ENCODE peak calls at places on chromosomes 4 and X, in eight cellular contexts. T is effector memory CD4-positive, alpha-beta T cell; K is pancreas; R is ovary; M is A549; V is tibial artery; S is RWPE2; J is mammary epithelial cell. Y is an unnamed sample. For H3K4me1, the result is how much of the 10 kb centered on the place peaks cover.

GRCh38 chr4:181909368-181909767 is 333.8 kb upstream of the TENM3 start:
- DNase-seq in V (no peak), M (no peak), K (no peak), J (peak), T (no peak), R (no peak), S (no peak), Y (no peak)

GRCh38 chrX:74080165-74080564 is 223.8 kb upstream of the ZCCHC13 start:
- DNase-seq in M (no peak), J (peak), R (no peak), K (no peak), S (no peak), V (no peak), T (no peak), Y (no peak)

GRCh38 chrX:63058204-63058603 is 292.9 kb downstream of the SPIN4 start:
- DNase-seq in V (no peak), M (no peak), T (no peak), K (no peak), S (no peak), R (no peak), J (no peak), Y (no peak)

GRCh38 chr4:126718161-126718560 is 914.6 kb upstream of the INTU start:
- DNase-seq in S (no peak), J (no peak), M (no peak), K (no peak), R (no peak), T (no peak), V (no peak), Y (no peak)

GRCh38 chrX:110042521-110042920 is 39.6 kb downstream of the TMEM164 start:
- DNase-seq in S (no peak), T (no peak), M (no peak), R (no peak), V (no peak), J (peak), K (no peak), Y (no peak)

GRCh38 chr4:128228778-128229457 is 58.7 kb downstream of the PGRMC2 start:
- DNase-seq in R (no peak), S (no peak), T (no peak), J (no peak), V (no peak), K (no peak), M (no peak), Y (no peak)

GRCh38 chr4:182325848-182326255 is 82.7 kb downstream of the TENM3 start:
- DNase-seq in V (no peak), K (no peak), R (peak), M (no peak), T (no peak), J (no peak), S (no peak), Y (no peak)

GRCh38 chr4:126777649-126778048 is 855.1 kb upstream of the INTU start:
- DNase-seq in M (no peak), T (no peak), V (no peak), R (no peak), J (peak), K (no peak), S (no peak), Y (no peak)

GRCh38 chrX:131729295-131729694 is 185.4 kb downstream of the OR13H1 start:
- DNase-seq in M (no peak), S (no peak), R (peak), T (no peak), K (peak), J (peak), V (no peak), Y (no peak)

GRCh38 chr4:156146581-156146980 is 192.9 kb upstream of the CTSO start:
- DNase-seq in R (no peak), V (no peak), K (no peak), T (no peak), M (no peak), J (no peak), S (no peak), Y (no peak)

GRCh38 chrX:114272096-114272686 is 311.7 kb upstream of the HTR2C start:
- DNase-seq in J (no peak), V (no peak), M (no peak), K (no peak), T (no peak), S (no peak), R (no peak), Y (no peak)

GRCh38 chr4:116531870-116532269 is 553.5 kb downstream of the TRAM1L1 start:
- DNase-seq in S (no peak), K (no peak), T (no peak), R (no peak), M (no peak), V (no peak), J (no peak), Y (no peak)

GRCh38 chrX:116009871-116010710 is 160.5 kb upstream of the AGTR2 start:
- DNase-seq in J (no peak), T (no peak), R (no peak), M (no peak), S (no peak), V (peak), K (no peak), Y (no peak)

GRCh38 chr4:6873291-6873690 is 36.3 kb upstream of the TBC1D14 start:
- DNase-seq in K (no peak), T (no peak), M (peak), R (no peak), J (no peak), V (no peak), S (no peak), Y (no peak)

GRCh38 chr4:38671594-38671943 is 7.6 kb downstream of the KLF3 start:
- DNase-seq in M (no peak), V (no peak), T (no peak), K (no peak), R (no peak), J (no peak), S (no peak), Y (no peak)

GRCh38 chr4:181475781-181476180 is 767.4 kb upstream of the TENM3 start:
- DNase-seq in S (no peak), M (no peak), R (no peak), K (no peak), V (no peak), T (no peak), J (no peak), Y (no peak)

GRCh38 chr4:15551740-15552446 is 82.2 kb downstream of the CC2D2A start:
- DNase-seq in J (no peak), R (no peak), V (no peak), T (no peak), K (no peak), S (no peak), M (no peak), Y (no peak)

GRCh38 chr4:13783800-13784411 is 156.4 kb upstream of the BOD1L1 start:
- DNase-seq in S (no peak), J (peak), K (no peak), T (no peak), M (no peak), R (no peak), V (no peak), Y (no peak)

GRCh38 chr4:141132689-141133145 is 552 bp downstream of the RNF150 start:
- DNase-seq in V (peak), S (no peak), K (no peak), M (peak), J (no peak), R (peak), T (no peak), Y (no peak)

GRCh38 chr4:56731857-56732256 is 50.8 kb upstream of the HOPX start:
- DNase-seq in J (no peak), S (no peak), M (no peak), T (no peak), K (no peak), R (no peak), V (peak), Y (no peak)

GRCh38 chrX:132015875-132016274 is 7.2 kb upstream of the STK26 start:
- DNase-seq in M (no peak), K (no peak), T (no peak), J (no peak), R (no peak), S (no peak), V (no peak), Y (no peak)

GRCh38 chr4:4225915-4226605 is 669 bp downstream of the OTOP1 start:
- DNase-seq in S (no peak), R (no peak), J (no peak), K (no peak), V (no peak), M (no peak), T (no peak), Y (no peak)

GRCh38 chr4:42702895-42703294 is 46.0 kb upstream of the ATP8A1 start:
- DNase-seq in K (no peak), S (no peak), J (no peak), T (no peak), R (no peak), V (no peak), M (no peak), Y (no peak)

GRCh38 chr4:26530094-26530493 is 39.8 kb upstream of the CCKAR start:
- DNase-seq in T (no peak), J (no peak), S (no peak), K (no peak), V (no peak), M (no peak), R (no peak), Y (no peak)

GRCh38 chrX:40433160-40433559 is 147.6 kb upstream of the ATP6AP2 start:
- DNase-seq in M (no peak), V (no peak), K (no peak), R (no peak), T (no peak), S (no peak), J (no peak), Y (no peak)

GRCh38 chr4:55444822-55445221 is 49.1 kb downstream of the TMEM165 start:
- DNase-seq in R (no peak), M (no peak), S (no peak), K (no peak), T (no peak), J (no peak), V (no peak), Y (no peak)

GRCh38 chrX:120308959-120309872 is 2.0 kb downstream of the TMEM255A start:
- DNase-seq in M (peak), S (peak), R (peak), J (peak), V (peak), K (peak), T (peak), Y (no peak)

GRCh38 chrX:154093965-154094364 is 3.6 kb downstream of the MECP2 start:
- DNase-seq in K (no peak), J (no peak), V (no peak), M (no peak), R (no peak), T (no peak), S (no peak), Y (no peak)

GRCh38 chrX:154094833-154095232 is 2.7 kb downstream of the MECP2 start:
- DNase-seq in V (no peak), R (no peak), S (no peak), J (no peak), M (no peak), T (no peak), K (no peak), Y (no peak)

GRCh38 chrX:154090731-154091130 is 6.8 kb downstream of the MECP2 start:
- DNase-seq in S (no peak), T (no peak), M (no peak), J (no peak), V (no peak), R (no peak), K (no peak), Y (no peak)

GRCh38 chrX:154092371-154092770 is 5.1 kb downstream of the MECP2 start:
- DNase-seq in S (no peak), V (no peak), R (no peak), M (no peak), J (no peak), T (no peak), K (no peak), Y (no peak)

GRCh38 chrX:154091678-154092077 is 5.8 kb downstream of the MECP2 start:
- DNase-seq in V (no peak), J (no peak), K (no peak), T (peak), M (no peak), R (no peak), S (no peak), Y (no peak)
- H3K4me3 ChIP-seq in V (no peak), J (no peak), K (no peak), T (no peak), M (no peak), R (no peak), S (no peak), Y (no peak)

GRCh38 chrX:17581650-17582049 is 155.6 kb upstream of the SCML1 start:
- DNase-seq in S (no peak), T (no peak), M (no peak), V (no peak), R (no peak), K (no peak), J (no peak), Y (no peak)
- H3K4me1 ChIP-seq in S (under half), T (under half), M (under half), V (under half), R (under half), K (under half), J (under half), Y (under half)

DNA sequence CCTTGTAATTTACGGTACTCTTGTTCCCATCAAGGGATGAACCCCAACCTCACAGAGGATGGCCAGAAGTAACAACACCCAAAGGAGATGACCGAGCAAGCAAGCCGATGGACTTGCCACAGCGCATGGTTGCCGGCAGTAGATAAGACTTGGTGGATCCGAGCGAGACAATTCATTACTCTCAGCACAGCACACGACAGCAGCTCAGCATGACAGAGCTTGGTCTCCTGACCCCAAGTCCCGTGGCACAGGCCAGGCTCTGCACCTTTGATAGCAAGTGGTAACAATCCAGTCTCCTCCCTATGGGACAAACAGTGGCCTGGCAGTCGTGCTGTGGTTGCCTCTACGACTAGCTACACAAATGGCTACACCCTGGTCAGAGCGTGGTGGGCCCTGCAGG is 26.3 kb downstream of the RWDD4 start:
- DNase-seq in S (no peak), M (no peak), J (no peak), K (peak), T (no peak), R (no peak), V (no peak), Y (no peak)
- H3K27ac ChIP-seq in S (no peak), M (no peak), J (no peak), K (no peak), T (no peak), R (peak), V (no peak), Y (no peak)

DNA sequence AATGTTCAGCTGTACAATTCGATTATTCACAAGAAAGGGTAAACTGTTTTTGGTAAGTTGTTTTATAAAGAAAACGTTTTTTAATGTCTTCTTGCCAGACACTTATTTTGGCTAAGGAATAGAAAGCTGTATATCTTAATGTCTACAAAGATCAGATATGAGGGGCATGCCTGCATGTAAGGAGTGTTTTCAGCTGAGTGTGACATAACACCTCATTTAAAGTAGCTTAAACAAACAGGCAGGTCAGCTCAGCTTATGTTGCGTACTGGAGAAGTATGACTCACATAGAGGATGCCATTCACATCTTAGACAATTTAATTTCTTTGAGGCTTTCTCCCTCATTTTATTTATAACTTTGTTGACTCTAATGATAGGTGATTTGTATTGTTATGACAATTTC is 30.4 kb downstream of the LAMTOR3 start:
- DNase-seq in V (no peak), K (no peak), R (no peak), J (peak), S (no peak), T (no peak), M (no peak), Y (no peak)
- H3K4me3 ChIP-seq in V (no peak), K (no peak), R (no peak), J (no peak), S (no peak), T (no peak), M (no peak), Y (no peak)

DNA sequence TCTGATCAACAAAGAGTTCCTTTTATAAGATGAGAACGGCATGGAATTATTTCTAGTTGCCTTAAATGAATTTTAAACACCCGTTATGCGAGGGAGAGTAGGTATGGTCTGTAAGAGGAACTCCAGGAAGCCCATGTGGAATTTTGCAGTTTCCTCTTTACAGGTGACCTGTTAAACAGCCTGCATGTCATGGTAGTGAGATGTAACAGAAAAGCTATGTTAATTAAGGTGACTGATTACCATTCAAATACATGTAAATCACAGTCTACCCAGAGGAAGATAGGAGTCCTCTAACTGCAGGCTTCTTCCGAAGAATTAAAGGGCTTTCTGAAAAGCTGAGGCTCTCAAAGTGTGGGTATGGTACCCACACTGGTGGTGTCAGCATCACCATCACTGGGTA is 163.6 kb downstream of the CBR4 start:
- DNase-seq in V (no peak), J (no peak), R (no peak), S (no peak), T (no peak), M (no peak), K (no peak), Y (no peak)
- H3K4me1 ChIP-seq in V (under half), J (half or more), R (under half), S (half or more), T (under half), M (half or more), K (under half), Y (under half)

GRCh38 chr4:151046609-151047008 is 31.5 kb upstream of the LRBA start:
- DNase-seq in K (no peak), S (no peak), T (no peak), V (no peak), M (no peak), R (no peak), J (no peak), Y (no peak)

GRCh38 chr4:151049430-151049884 is 34.4 kb upstream of the LRBA start:
- DNase-seq in K (no peak), V (no peak), R (no peak), S (no peak), M (no peak), J (no peak), T (no peak), Y (peak)

GRCh38 chr4:151045907-151046306 is 30.8 kb upstream of the LRBA start:
- DNase-seq in R (no peak), K (no peak), J (no peak), S (no peak), V (no peak), T (no peak), M (no peak), Y (no peak)

GRCh38 chr4:151052785-151053184 is 37.7 kb upstream of the LRBA start:
- DNase-seq in M (no peak), R (no peak), K (no peak), V (no peak), S (no peak), J (no peak), T (no peak), Y (no peak)

GRCh38 chr4:151048913-151049312 is 33.8 kb upstream of the LRBA start:
- DNase-seq in M (no peak), K (no peak), R (no peak), T (no peak), J (no peak), V (no peak), S (no peak), Y (no peak)
- H3K27ac ChIP-seq in M (no peak), K (no peak), R (no peak), T (no peak), J (no peak), V (no peak), S (no peak), Y (no peak)

DNA sequence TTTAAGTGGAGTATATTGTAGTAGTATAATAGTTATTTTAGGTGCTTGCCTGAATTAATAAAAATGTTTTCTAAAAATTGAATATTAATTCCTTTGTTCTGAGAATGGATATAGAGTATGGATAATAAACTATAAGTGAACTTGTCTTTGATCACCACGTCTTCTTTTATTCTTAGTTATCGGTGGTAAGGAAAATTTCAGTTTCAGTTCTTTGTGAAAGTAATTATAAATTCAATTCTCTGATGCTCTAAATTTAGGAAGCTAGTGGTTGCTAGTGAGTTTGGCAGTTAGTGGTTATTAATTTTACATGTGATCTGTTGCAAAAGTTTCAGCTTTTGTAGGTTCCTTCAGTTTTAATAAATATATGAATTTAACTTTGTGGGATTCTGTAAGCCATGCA is 30.8 kb downstream of the MRPL1 start:
- DNase-seq in V (no peak), S (no peak), T (no peak), K (no peak), J (no peak), R (no peak), M (no peak), Y (no peak)
- H3K4me3 ChIP-seq in V (no peak), S (no peak), T (no peak), K (no peak), J (no peak), R (no peak), M (no peak), Y (no peak)

GRCh38 chr4:108042927-108043326 is 53.2 kb downstream of the HADH start:
- DNase-seq in V (no peak), T (no peak), R (no peak), K (no peak), M (no peak), J (no peak), S (no peak), Y (no peak)
- H3K4me1 ChIP-seq in V (under half), T (under half), R (under half), K (under half), M (under half), J (under half), S (under half), Y (under half)

Y was measured in iPS DF 6.9.